ENCODE peak calls at places on chromosomes 16 and 17, in seven cellular contexts. F, L, D, K, N, R and V are unnamed samples.

GRCh38 chr17:67974598-67975066 is 21.6 kb downstream of the C17orf58 start:
- DNase-seq in F (no peak), L (no peak), D (no peak), K (no peak), N (no peak), R (no peak), V (no peak)

GRCh38 chr16:89036776-89037175 is 56.9 kb upstream of the ACSF3 start:
- DNase-seq in F (no peak), L (no peak), D (no peak), K (no peak), N (no peak), R (no peak), V (no peak)

GRCh38 chr17:4534928-4535666 is 20.1 kb downstream of the MYBBP1A start:
- DNase-seq in F (no peak), L (no peak), D (no peak), K (no peak), N (no peak), R (no peak), V (no peak)

GRCh38 chr17:59330314-59330942 is 1.0 kb upstream of the YPEL2 start:
- DNase-seq in F (peak; percentile 84), L (peak; percentile 76), D (peak; percentile 88), K (peak; percentile 77), N (peak; percentile 37), R (no peak), V (peak; percentile 77)

GRCh38 chr17:37551788-37552187 is 57.4 kb downstream of the SYNRG start:
- DNase-seq in F (no peak), L (no peak), D (no peak), K (no peak), N (no peak), R (no peak), V (no peak)

GRCh38 chr17:41739661-41740352 is 5.4 kb upstream of the HAP1 start:
- DNase-seq in F (no peak), L (peak; percentile 56), D (peak; percentile 66), K (no peak), N (no peak), R (no peak), V (no peak)

GRCh38 chr17:17445925-17446665 is 30.7 kb upstream of the MED9 start:
- DNase-seq in F (peak; percentile 51), L (peak; percentile 98), D (peak; percentile 98), K (peak; percentile 83), N (peak; percentile 72), R (no peak), V (no peak)

GRCh38 chr17:301681-302299 is 50.8 kb downstream of the RPH3AL start:
- DNase-seq in F (peak; percentile 48), L (no peak), D (no peak), K (no peak), N (peak; percentile 21), R (no peak), V (peak; percentile 62)

GRCh38 chr17:41772218-41772585 is 14.3 kb downstream of the JUP start:
- DNase-seq in F (peak; percentile 90), L (no peak), D (no peak), K (peak; percentile 90), N (no peak), R (no peak), V (no peak)

GRCh38 chr17:77555741-77556291 is 402.7 kb upstream of the TNRC6C start:
- DNase-seq in F (peak; percentile 16), L (no peak), D (no peak), K (no peak), N (peak; percentile 27), R (no peak), V (peak; percentile 71)

GRCh38 chr16:1152123-1152638 is 725 bp upstream of the CACNA1H start:
- DNase-seq in F (no peak), L (peak; percentile 24), D (no peak), K (no peak), N (no peak), R (no peak), V (peak; percentile 80)

GRCh38 chr16:84153660-84154214 is 8.6 kb downstream of the DNAAF1 start:
- DNase-seq in F (no peak), L (no peak), D (no peak), K (no peak), N (no peak), R (no peak), V (no peak)

GRCh38 chr16:2008009-2008526 is 1.6 kb downstream of the ZNF598 start:
- DNase-seq in F (peak; percentile 68), L (no peak), D (no peak), K (no peak), N (no peak), R (no peak), V (no peak)

GRCh38 chr16:75385507-75386152 is 47.7 kb downstream of the CFDP1 start:
- DNase-seq in F (no peak), L (peak; percentile 21), D (peak; percentile 68), K (no peak), N (peak; percentile 57), R (peak; percentile 33), V (no peak)

GRCh38 chr17:80658821-80659220 is 114.2 kb downstream of the RPTOR start:
- DNase-seq in F (no peak), L (no peak), D (no peak), K (no peak), N (no peak), R (no peak), V (no peak)

GRCh38 chr17:82424001-82424862 is 5.8 kb upstream of the OGFOD3 start:
- DNase-seq in F (peak; percentile 55), L (no peak), D (peak; percentile 72), K (peak; percentile 45), N (peak; percentile 63), R (no peak), V (no peak)
- TF ChIP-seq CTCF in F (peak; percentile 68), L (peak; percentile 44), D (peak; percentile 69), K (no peak), N (peak; percentile 56), R (peak; percentile 70), V (no peak)

GRCh38 chr17:74514632-74515035 is 16.6 kb downstream of the CD300LB start:
- DNase-seq in F (no peak), L (peak; percentile 43), D (no peak), K (peak; percentile 25), N (no peak), R (no peak), V (peak; percentile 29)

GRCh38 chr17:74513987-74514631 is 17.2 kb downstream of the CD300LB start:
- DNase-seq in F (no peak), L (peak; percentile 55), D (peak; percentile 40), K (peak; percentile 25), N (peak; percentile 61), R (peak; percentile 73), V (no peak)

GRCh38 chr17:74515941-74516340 is 15.3 kb downstream of the CD300LB start:
- DNase-seq in F (no peak), L (no peak), D (no peak), K (no peak), N (no peak), R (no peak), V (no peak)

GRCh38 chr17:74512624-74513084 is 18.6 kb downstream of the CD300LB start:
- DNase-seq in F (no peak), L (no peak), D (no peak), K (peak; percentile 25), N (no peak), R (peak; percentile 26), V (no peak)

DNA sequence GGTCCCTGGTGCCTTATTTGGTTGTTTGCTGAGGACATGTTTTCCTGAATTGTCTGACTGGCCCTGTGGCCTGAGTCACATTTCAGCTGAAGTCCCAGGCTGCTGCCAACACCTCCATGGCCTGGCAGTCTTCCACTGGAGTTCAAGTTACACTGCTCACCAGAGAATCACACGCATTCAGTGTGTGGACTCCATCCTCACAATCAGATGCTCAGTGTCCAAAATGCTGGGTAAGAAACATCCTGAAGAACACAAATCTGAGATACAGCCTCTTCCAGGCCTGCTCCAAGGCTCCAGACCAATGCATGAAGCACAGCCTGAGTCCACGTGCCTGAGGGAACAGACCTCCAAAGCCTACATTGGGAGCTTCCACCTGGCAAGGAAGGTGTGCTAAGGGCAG is 19.2 kb downstream of the CD300LB start:
- DNase-seq in F (no peak), L (no peak), D (no peak), K (no peak), N (no peak), R (no peak), V (no peak)
- H3K27ac ChIP-seq in F (peak overlapping the region; percentile 14), L (no peak overlapping the region), D (no peak overlapping the region), K (no peak overlapping the region), N (no peak overlapping the region), R (no peak overlapping the region), V (no peak overlapping the region)

GRCh38 chr17:75979705-75980187 is 706 bp downstream of the TEN1 start:
- DNase-seq in F (no peak), L (no peak), D (no peak), K (no peak), N (no peak), R (no peak), V (no peak)
- TF ChIP-seq EP300 in F (no peak), L (no peak), D (no peak), K (no peak), N (no peak), R (no peak), V (no peak)

DNA sequence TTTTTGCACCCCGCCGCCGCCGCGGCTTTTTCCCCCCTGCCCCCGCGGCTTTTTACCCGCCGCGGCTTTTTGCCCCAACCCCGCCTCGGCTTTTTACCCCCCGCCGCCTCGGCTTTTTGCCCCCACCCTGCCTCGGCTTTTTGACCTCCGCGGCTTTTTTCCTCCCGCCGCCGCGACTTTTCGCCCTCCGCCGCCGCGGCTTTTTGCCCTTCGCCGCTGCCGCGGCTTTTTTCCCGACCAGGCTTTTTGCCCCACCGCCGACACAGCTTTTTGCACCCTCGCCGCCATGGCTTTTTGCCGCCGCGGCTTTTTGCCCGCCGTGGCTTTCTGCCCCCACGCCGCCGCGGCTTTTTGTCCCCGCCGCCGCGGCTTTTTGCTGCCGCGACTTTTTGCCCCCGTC is 137.0 kb upstream of the TP53TG3D start:
- DNase-seq in F (no peak), L (no peak), D (no peak), K (no peak), N (no peak), R (no peak), V (no peak)
- TF ChIP-seq CTCF in F (no peak), L (no peak), D (no peak), K (no peak), N (no peak), R (no peak), V (no peak)

GRCh38 chr16:78775161-78775561 is 675.7 kb downstream of the WWOX start:
- DNase-seq in F (no peak), L (no peak), D (no peak), K (no peak), N (no peak), R (no peak), V (no peak)

GRCh38 chr16:78770353-78771091 is 671.1 kb downstream of the WWOX start:
- DNase-seq in F (peak; percentile 85), L (peak; percentile 19), D (peak; percentile 67), K (peak; percentile 78), N (peak; percentile 70), R (no peak), V (peak; percentile 71)

GRCh38 chr16:78768723-78769122 is 669.3 kb downstream of the WWOX start:
- DNase-seq in F (no peak), L (no peak), D (no peak), K (no peak), N (no peak), R (no peak), V (no peak)

GRCh38 chr16:78768226-78768625 is 668.8 kb downstream of the WWOX start:
- DNase-seq in F (no peak), L (no peak), D (no peak), K (no peak), N (no peak), R (no peak), V (no peak)

DNA sequence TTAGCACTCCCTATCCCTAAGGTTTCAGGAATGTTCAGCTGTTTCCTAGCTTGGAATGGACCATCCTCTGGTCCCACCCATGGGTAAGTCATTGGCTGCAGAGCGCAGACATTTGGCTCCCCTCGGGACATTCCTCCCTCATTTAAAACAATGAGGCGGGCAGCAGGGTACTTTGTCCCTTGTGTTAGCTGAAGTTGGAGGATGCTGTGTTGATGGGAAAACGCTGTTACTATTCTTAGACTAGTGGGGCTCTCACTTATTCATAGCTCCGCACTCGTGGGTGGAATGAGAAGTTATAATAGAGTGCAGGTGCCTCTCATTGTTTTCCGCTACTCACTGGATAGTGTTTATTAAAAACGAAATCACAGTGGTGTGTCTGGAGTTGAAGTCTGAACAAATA is 673.9 kb downstream of the WWOX start:
- DNase-seq in F (no peak), L (no peak), D (no peak), K (no peak), N (no peak), R (no peak), V (no peak)
- H3K27ac ChIP-seq in F (no peak overlapping the region), L (no peak overlapping the region), D (no peak overlapping the region), K (no peak overlapping the region), N (no peak overlapping the region), R (no peak overlapping the region), V (no peak overlapping the region)